ENCODE peak calls at places on chromosome 7, in five cellular contexts. One of them, this sample, is unnamed.

GRCh38 chr7:141974831-141975230 is 1.3 kb upstream of the TAS2R38 start:
- DNase-seq in PC-9: peak; percentile 40
- DNase-seq in tibial artery: no peak
- DNase-seq in Peyer's patch: no peak
- DNase-seq in astrocyte: no peak
- DNase-seq in this sample: no peak

GRCh38 chr7:121609208-121609607 is 213.1 kb upstream of the FAM3C start:
- DNase-seq in astrocyte: no peak
- DNase-seq in tibial artery: no peak
- DNase-seq in Peyer's patch: no peak
- DNase-seq in PC-9: no peak
- DNase-seq in this sample: no peak

GRCh38 chr7:82051641-82052040 is 281.8 kb upstream of the HGF start:
- DNase-seq in Peyer's patch: no peak
- DNase-seq in astrocyte: no peak
- DNase-seq in PC-9: no peak
- DNase-seq in tibial artery: no peak
- DNase-seq in this sample: peak; percentile 44

GRCh38 chr7:78153285-78153684 is 354.7 kb downstream of the PHTF2 start:
- DNase-seq in tibial artery: no peak
- DNase-seq in Peyer's patch: no peak
- DNase-seq in PC-9: no peak
- DNase-seq in astrocyte: no peak
- DNase-seq in this sample: no peak

GRCh38 chr7:101560856-101561255 is 68.2 kb downstream of the MYL10 start:
- DNase-seq in PC-9: no peak
- DNase-seq in Peyer's patch: no peak
- DNase-seq in tibial artery: peak; percentile 53
- DNase-seq in astrocyte: no peak
- DNase-seq in this sample: no peak

GRCh38 chr7:111985802-111986201 is 220.4 kb downstream of the DOCK4 start:
- DNase-seq in PC-9: no peak
- DNase-seq in Peyer's patch: no peak
- DNase-seq in astrocyte: no peak
- DNase-seq in tibial artery: no peak
- DNase-seq in this sample: no peak

GRCh38 chr7:101819183-101819582 is 1.8 kb downstream of the CUX1 start:
- DNase-seq in astrocyte: no peak
- DNase-seq in Peyer's patch: no peak
- DNase-seq in PC-9: no peak
- DNase-seq in tibial artery: no peak
- DNase-seq in this sample: no peak

GRCh38 chr7:73391396-73391795 is 42.2 kb upstream of the FZD9 start:
- DNase-seq in astrocyte: no peak
- DNase-seq in Peyer's patch: no peak
- DNase-seq in PC-9: no peak
- DNase-seq in tibial artery: no peak
- DNase-seq in this sample: no peak

GRCh38 chr7:81162771-81163525 is 244.1 kb upstream of the SEMA3C start:
- DNase-seq in astrocyte: peak; percentile 80
- DNase-seq in Peyer's patch: no peak
- DNase-seq in tibial artery: no peak
- DNase-seq in PC-9: no peak
- DNase-seq in this sample: no peak

GRCh38 chr7:43076189-43076605 is 36.2 kb upstream of the HECW1 start:
- DNase-seq in astrocyte: no peak
- DNase-seq in tibial artery: no peak
- DNase-seq in PC-9: no peak
- DNase-seq in Peyer's patch: no peak
- DNase-seq in this sample: no peak

GRCh38 chr7:138875794-138876193 is 77.8 kb upstream of the ATP6V0A4 start:
- DNase-seq in tibial artery: no peak
- DNase-seq in astrocyte: peak; percentile 98
- DNase-seq in PC-9: peak; percentile 58
- DNase-seq in Peyer's patch: no peak
- DNase-seq in this sample: no peak

GRCh38 chr7:15737586-15737985 is 51.1 kb upstream of the MEOX2 start:
- DNase-seq in PC-9: no peak
- DNase-seq in Peyer's patch: no peak
- DNase-seq in astrocyte: no peak
- DNase-seq in tibial artery: no peak
- DNase-seq in this sample: no peak

GRCh38 chr7:105156731-105157130 is 142.7 kb downstream of the KMT2E start:
- DNase-seq in PC-9: no peak
- DNase-seq in Peyer's patch: no peak
- DNase-seq in tibial artery: no peak
- DNase-seq in astrocyte: no peak
- DNase-seq in this sample: no peak

GRCh38 chr7:41872951-41873350 is 170.1 kb upstream of the INHBA start:
- DNase-seq in tibial artery: no peak
- DNase-seq in Peyer's patch: no peak
- DNase-seq in PC-9: no peak
- DNase-seq in astrocyte: no peak
- DNase-seq in this sample: no peak

GRCh38 chr7:91446819-91447218 is 182.6 kb downstream of the FZD1 start:
- DNase-seq in tibial artery: no peak
- DNase-seq in Peyer's patch: no peak
- DNase-seq in PC-9: no peak
- DNase-seq in astrocyte: no peak
- DNase-seq in this sample: no peak

GRCh38 chr7:100516135-100516812 is 22.7 kb upstream of the AGFG2 start:
- DNase-seq in Peyer's patch: no peak
- DNase-seq in PC-9: peak; percentile 60
- DNase-seq in tibial artery: peak; percentile 70
- DNase-seq in astrocyte: peak; percentile 95
- DNase-seq in this sample: no peak

GRCh38 chr7:20541615-20542349 is 73.7 kb upstream of the ABCB5 start:
- DNase-seq in tibial artery: no peak
- DNase-seq in PC-9: no peak
- DNase-seq in Peyer's patch: no peak
- DNase-seq in astrocyte: no peak
- DNase-seq in this sample: peak; percentile 58

GRCh38 chr7:7979556-7979955 is 11.0 kb downstream of the GLCCI1 start:
- DNase-seq in astrocyte: no peak
- DNase-seq in tibial artery: no peak
- DNase-seq in Peyer's patch: no peak
- DNase-seq in PC-9: no peak
- DNase-seq in this sample: no peak

GRCh38 chr7:156735861-156736260 is 95.3 kb downstream of the RNF32 start:
- DNase-seq in tibial artery: no peak
- DNase-seq in Peyer's patch: no peak
- DNase-seq in PC-9: no peak
- DNase-seq in astrocyte: peak; percentile 7
- DNase-seq in this sample: no peak

GRCh38 chr7:111873963-111874693 is 311.8 kb upstream of the IMMP2L start:
- DNase-seq in tibial artery: no peak
- DNase-seq in Peyer's patch: no peak
- DNase-seq in PC-9: no peak
- DNase-seq in astrocyte: peak; percentile 18
- DNase-seq in this sample: no peak

GRCh38 chr7:156544919-156545715 is 95.5 kb upstream of the RNF32 start:
- DNase-seq in Peyer's patch: peak; percentile 53
- DNase-seq in tibial artery: no peak
- DNase-seq in PC-9: no peak
- DNase-seq in astrocyte: no peak
- DNase-seq in this sample: no peak

GRCh38 chr7:81404669-81405068 is 365.2 kb downstream of the HGF start:
- DNase-seq in PC-9: no peak
- DNase-seq in tibial artery: no peak
- DNase-seq in Peyer's patch: no peak
- DNase-seq in astrocyte: no peak
- DNase-seq in this sample: no peak

GRCh38 chr7:6451224-6451705 is 3.5 kb upstream of the DAGLB start:
- DNase-seq in astrocyte: no peak
- DNase-seq in tibial artery: no peak
- DNase-seq in PC-9: no peak
- DNase-seq in Peyer's patch: no peak
- DNase-seq in this sample: no peak

GRCh38 chr7:1511829-1512422 is 7.7 kb upstream of the INTS1 start:
- DNase-seq in Peyer's patch: no peak
- DNase-seq in tibial artery: no peak
- DNase-seq in PC-9: no peak
- DNase-seq in astrocyte: no peak
- DNase-seq in this sample: no peak

GRCh38 chr7:99005776-99006175 is 127.4 kb downstream of the TRRAP start:
- DNase-seq in Peyer's patch: no peak
- DNase-seq in astrocyte: no peak
- DNase-seq in PC-9: no peak
- DNase-seq in tibial artery: peak; percentile 65
- DNase-seq in this sample: no peak

GRCh38 chr7:116930156-116930913 is 23.0 kb upstream of the ST7 start:
- DNase-seq in tibial artery: peak; percentile 87
- DNase-seq in astrocyte: peak; percentile 40
- DNase-seq in PC-9: peak; percentile 75
- DNase-seq in Peyer's patch: peak; percentile 82
- DNase-seq in this sample: peak; percentile 83

GRCh38 chr7:45979275-45980180 is 58.5 kb upstream of the IGFBP3 start:
- DNase-seq in astrocyte: no peak
- DNase-seq in tibial artery: no peak
- DNase-seq in PC-9: no peak
- DNase-seq in Peyer's patch: no peak
- DNase-seq in this sample: no peak

GRCh38 chr7:2114052-2114451 is 118.7 kb downstream of the MAD1L1 start:
- DNase-seq in Peyer's patch: no peak
- DNase-seq in tibial artery: no peak
- DNase-seq in astrocyte: peak; percentile 74
- DNase-seq in PC-9: no peak
- DNase-seq in this sample: no peak

GRCh38 chr7:77351539-77352004 is 64.6 kb downstream of the GSAP start:
- DNase-seq in astrocyte: no peak
- DNase-seq in Peyer's patch: no peak
- DNase-seq in PC-9: no peak
- DNase-seq in tibial artery: no peak
- DNase-seq in this sample: no peak

GRCh38 chr7:113119429-113119828 is 1.1 kb upstream of the SMIM30 start:
- DNase-seq in astrocyte: no peak
- DNase-seq in tibial artery: no peak
- DNase-seq in Peyer's patch: no peak
- DNase-seq in PC-9: no peak
- DNase-seq in this sample: no peak
- H3K4me1 ChIP-seq in astrocyte: no peaks in the 10 kb centered on the region
- H3K4me1 ChIP-seq in tibial artery: peaks cover 8% of the 10 kb centered on the region
- H3K4me1 ChIP-seq in Peyer's patch: no peaks in the 10 kb centered on the region
- H3K4me1 ChIP-seq in PC-9: peaks cover 7% of the 10 kb centered on the region
- H3K4me1 ChIP-seq in this sample: peaks cover 7% of the 10 kb centered on the region

DNA sequence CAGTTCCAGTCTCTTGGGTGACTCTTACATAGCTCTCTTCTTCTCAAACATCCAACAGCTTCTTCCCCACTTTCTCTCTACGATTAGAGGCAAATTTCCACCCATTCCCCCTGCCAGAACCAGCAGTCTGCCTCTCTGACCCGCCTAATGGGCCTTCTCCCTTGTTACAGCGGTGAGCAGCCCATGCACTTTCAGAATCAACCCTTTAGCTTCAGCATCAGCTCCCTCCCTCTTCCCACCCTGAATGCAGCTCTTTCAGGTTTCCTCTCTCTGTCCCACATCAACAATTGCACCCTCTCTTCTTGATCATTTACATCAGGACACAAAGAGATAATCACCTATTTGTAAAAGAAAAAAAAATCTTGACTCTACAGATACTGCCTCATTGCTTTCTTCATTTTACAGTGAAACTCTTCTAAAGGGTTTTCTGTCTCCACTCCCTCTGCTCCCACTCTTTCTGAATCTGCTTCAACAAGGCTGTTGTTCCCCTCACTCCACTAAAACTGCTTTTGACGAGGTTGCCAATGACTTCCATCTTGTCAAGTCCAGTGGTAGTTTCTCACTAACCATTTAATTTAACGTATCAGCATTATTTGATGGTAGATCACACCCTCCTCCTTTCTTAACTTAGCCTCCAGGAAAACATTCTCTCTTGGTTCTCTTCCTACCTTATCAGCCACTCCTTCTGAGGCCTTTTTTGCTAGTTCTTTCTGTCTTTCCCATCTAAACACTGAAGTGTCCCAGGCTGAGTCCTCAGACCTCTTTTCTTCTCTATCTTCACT is 106.6 kb downstream of the NPY start:
- DNase-seq in tibial artery: no peak
- DNase-seq in Peyer's patch: no peak
- DNase-seq in PC-9: no peak
- DNase-seq in astrocyte: no peak
- DNase-seq in this sample: no peak
- H3K4me1 ChIP-seq in tibial artery: no peaks in the 10 kb centered on the region
- H3K4me1 ChIP-seq in Peyer's patch: no peaks in the 10 kb centered on the region
- H3K4me1 ChIP-seq in PC-9: no peaks in the 10 kb centered on the region
- H3K4me1 ChIP-seq in astrocyte: no peaks in the 10 kb centered on the region
- H3K4me1 ChIP-seq in this sample: no peaks in the 10 kb centered on the region

GRCh38 chr7:34156336-34156735 is 251.0 kb downstream of the BMPER start:
- DNase-seq in Peyer's patch: no peak
- DNase-seq in PC-9: no peak
- DNase-seq in astrocyte: peak; percentile 49
- DNase-seq in tibial artery: no peak
- DNase-seq in this sample: no peak

GRCh38 chr7:34155225-34155908 is 250.0 kb downstream of the BMPER start:
- DNase-seq in PC-9: no peak
- DNase-seq in Peyer's patch: no peak
- DNase-seq in tibial artery: peak; percentile 78
- DNase-seq in astrocyte: peak; percentile 94
- DNase-seq in this sample: no peak

GRCh38 chr7:34158754-34159153 is 253.4 kb downstream of the BMPER start:
- DNase-seq in PC-9: no peak
- DNase-seq in tibial artery: no peak
- DNase-seq in astrocyte: no peak
- DNase-seq in Peyer's patch: no peak
- DNase-seq in this sample: peak; percentile 9

GRCh38 chr7:34158311-34158710 is 253.0 kb downstream of the BMPER start:
- DNase-seq in tibial artery: peak; percentile 81
- DNase-seq in PC-9: no peak
- DNase-seq in Peyer's patch: no peak
- DNase-seq in astrocyte: no peak
- DNase-seq in this sample: no peak

GRCh38 chr7:34157137-34157536 is 251.8 kb downstream of the BMPER start:
- DNase-seq in Peyer's patch: no peak
- DNase-seq in tibial artery: no peak
- DNase-seq in astrocyte: no peak
- DNase-seq in PC-9: no peak
- DNase-seq in this sample: no peak
- H3K4me1 ChIP-seq in Peyer's patch: no peaks in the 10 kb centered on the region
- H3K4me1 ChIP-seq in tibial artery: peaks cover 26% of the 10 kb centered on the region
- H3K4me1 ChIP-seq in astrocyte: peaks cover 6% of the 10 kb centered on the region
- H3K4me1 ChIP-seq in PC-9: no peaks in the 10 kb centered on the region
- H3K4me1 ChIP-seq in this sample: no peaks in the 10 kb centered on the region

GRCh38 chr7:158783595-158783994 is 45.7 kb downstream of the ESYT2 start:
- DNase-seq in tibial artery: peak; percentile 75
- DNase-seq in astrocyte: no peak
- DNase-seq in Peyer's patch: no peak
- DNase-seq in PC-9: peak; percentile 84
- DNase-seq in this sample: no peak

GRCh38 chr7:158784270-158784669 is 45.0 kb downstream of the ESYT2 start:
- DNase-seq in Peyer's patch: no peak
- DNase-seq in PC-9: no peak
- DNase-seq in astrocyte: no peak
- DNase-seq in tibial artery: no peak
- DNase-seq in this sample: no peak

GRCh38 chr7:158781217-158781975 is 47.9 kb downstream of the ESYT2 start:
- DNase-seq in Peyer's patch: no peak
- DNase-seq in astrocyte: no peak
- DNase-seq in PC-9: no peak
- DNase-seq in tibial artery: no peak
- DNase-seq in this sample: no peak

GRCh38 chr7:158782638-158783490 is 46.4 kb downstream of the ESYT2 start:
- DNase-seq in PC-9: peak; percentile 86
- DNase-seq in tibial artery: peak; percentile 95
- DNase-seq in Peyer's patch: no peak
- DNase-seq in astrocyte: no peak
- DNase-seq in this sample: no peak

GRCh38 chr7:158781976-158782637 is 47.2 kb downstream of the ESYT2 start:
- DNase-seq in astrocyte: no peak
- DNase-seq in PC-9: no peak
- DNase-seq in Peyer's patch: no peak
- DNase-seq in tibial artery: no peak
- DNase-seq in this sample: no peak
- H3K4me1 ChIP-seq in astrocyte: no peaks in the 10 kb centered on the region
- H3K4me1 ChIP-seq in PC-9: peaks cover 12% of the 10 kb centered on the region
- H3K4me1 ChIP-seq in Peyer's patch: no peaks in the 10 kb centered on the region
- H3K4me1 ChIP-seq in tibial artery: peaks cover 70% of the 10 kb centered on the region
- H3K4me1 ChIP-seq in this sample: no peaks in the 10 kb centered on the region